ENCODE peak calls at places on chromosomes 5 and 9, in four cellular contexts. G, X, P and J are unnamed samples.
A peak's percentile ranks its signal among the peaks of the same experiment; 100 is the strongest.

GRCh38 chr5:122259995-122260394 is 52.0 kb upstream of the SNCAIP start:
- DNase-seq in G (peak; percentile 95), X (no peak), P (no peak), J (peak; percentile 9)

GRCh38 chr9:97874617-97875016 is 21.6 kb downstream of the FOXE1 start:
- DNase-seq in G (no peak), X (no peak), P (no peak), J (no peak)

GRCh38 chr9:36092509-36093215 is 43.9 kb upstream of the GLIPR2 start:
- DNase-seq in G (no peak), X (no peak), P (no peak), J (peak; percentile 36)

GRCh38 chr9:125238915-125239446 is 2.2 kb downstream of the HSPA5 start:
- DNase-seq in G (no peak), X (no peak), P (no peak), J (no peak)

GRCh38 chr5:136195971-136196577 is 3.1 kb upstream of the SMIM32 start:
- DNase-seq in G (no peak), X (no peak), P (no peak), J (no peak)

GRCh38 chr5:76601470-76601869 is 21.7 kb downstream of the F2RL2 start:
- DNase-seq in G (peak; percentile 80), X (peak; percentile 31), P (no peak), J (peak; percentile 74)

GRCh38 chr5:146633273-146633672 is 117.3 kb upstream of the GPR151 start:
- DNase-seq in G (no peak), X (no peak), P (no peak), J (no peak)

GRCh38 chr5:72572236-72572765 is 65.1 kb upstream of the ZNF366 start:
- DNase-seq in G (no peak), X (no peak), P (no peak), J (no peak)

GRCh38 chr5:76717222-76718083 is 1.5 kb downstream of the F2R start:
- DNase-seq in G (no peak), X (no peak), P (no peak), J (no peak)

GRCh38 chr5:150208187-150209015 is 18.5 kb downstream of the SLC6A7 start:
- DNase-seq in G (peak; percentile 79), X (no peak), P (no peak), J (peak; percentile 19)

GRCh38 chr5:6780802-6781391 is 67.7 kb downstream of the TENT4A start:
- DNase-seq in G (no peak), X (no peak), P (no peak), J (peak; percentile 51)

GRCh38 chr5:150624334-150625163 is 15.9 kb upstream of the SYNPO start:
- DNase-seq in G (no peak), X (peak; percentile 56), P (no peak), J (no peak)

GRCh38 chr5:150645070-150645700 is 4.7 kb downstream of the SYNPO start:
- DNase-seq in G (peak; percentile 71), X (no peak), P (no peak), J (peak; percentile 82)

GRCh38 chr5:172801184-172801671 is 30.2 kb upstream of the DUSP1 start:
- DNase-seq in G (peak; percentile 98), X (no peak), P (no peak), J (peak; percentile 48)

GRCh38 chr5:172800088-172800551 is 29.1 kb upstream of the DUSP1 start:
- DNase-seq in G (peak; percentile 98), X (no peak), P (no peak), J (no peak)

GRCh38 chr5:172797800-172798199 is 26.8 kb upstream of the DUSP1 start:
- DNase-seq in G (no peak), X (no peak), P (no peak), J (no peak)

GRCh38 chr5:172798422-172799215 is 27.6 kb upstream of the DUSP1 start:
- DNase-seq in G (peak; percentile 94), X (no peak), P (no peak), J (no peak)

DNA sequence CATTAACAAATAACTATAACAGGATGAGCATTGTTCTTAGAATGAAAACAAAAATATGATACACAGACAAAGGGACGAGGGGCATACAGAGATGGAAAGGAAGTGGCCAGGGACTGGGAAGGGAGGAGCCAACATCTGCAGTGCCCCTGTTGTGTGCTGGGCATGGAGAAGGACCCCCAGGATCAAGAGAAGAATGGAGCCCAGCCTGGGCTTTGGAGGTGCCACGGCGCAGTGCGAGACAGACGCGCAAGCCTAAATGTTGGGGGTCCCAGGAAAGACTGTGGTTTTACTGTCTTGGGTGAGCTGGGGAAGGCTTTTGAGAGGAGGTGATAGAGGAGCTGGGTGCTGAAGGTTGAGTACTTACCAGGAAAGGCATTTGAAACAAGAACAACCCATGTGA is 28.4 kb upstream of the DUSP1 start:
- DNase-seq in G (no peak), X (no peak), P (no peak), J (no peak)
- H3K4me1 ChIP-seq in G (peaks cover 46% of the 10 kb centered on the region), X (peaks cover 7% of the 10 kb centered on the region), P (no peaks in the 10 kb centered on the region), J (no peaks in the 10 kb centered on the region)

DNA sequence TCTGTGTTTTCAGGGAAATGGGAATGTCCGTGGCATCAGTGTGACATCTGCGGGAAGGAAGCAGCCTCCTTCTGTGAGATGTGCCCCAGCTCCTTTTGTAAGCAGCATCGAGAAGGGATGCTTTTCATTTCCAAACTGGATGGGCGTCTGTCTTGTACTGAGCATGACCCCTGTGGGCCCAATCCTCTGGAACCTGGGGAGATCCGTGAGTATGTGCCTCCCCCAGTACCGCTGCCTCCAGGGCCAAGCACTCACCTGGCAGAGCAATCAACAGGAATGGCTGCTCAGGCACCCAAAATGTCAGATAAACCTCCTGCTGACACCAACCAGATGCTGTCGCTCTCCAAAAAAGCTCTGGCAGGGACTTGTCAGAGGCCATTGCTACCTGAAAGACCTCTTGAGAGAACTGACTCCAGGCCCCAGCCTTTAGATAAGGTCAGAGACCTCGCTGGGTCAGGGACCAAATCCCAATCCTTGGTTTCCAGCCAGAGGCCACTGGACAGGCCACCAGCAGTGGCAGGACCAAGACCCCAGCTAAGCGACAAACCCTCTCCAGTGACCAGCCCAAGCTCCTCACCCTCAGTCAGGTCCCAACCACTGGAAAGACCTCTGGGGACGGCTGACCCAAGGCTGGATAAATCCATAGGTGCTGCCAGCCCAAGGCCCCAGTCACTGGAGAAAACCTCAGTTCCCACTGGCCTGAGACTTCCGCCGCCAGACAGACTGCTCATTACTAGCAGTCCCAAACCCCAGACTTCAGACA is 9.5 kb downstream of the RAB24 start:
- DNase-seq in G (no peak), X (no peak), P (no peak), J (no peak)
- H4K5ac ChIP-seq in G (no peak overlapping the region), X (no peak overlapping the region), P (no peak overlapping the region), J (no peak overlapping the region)

DNA sequence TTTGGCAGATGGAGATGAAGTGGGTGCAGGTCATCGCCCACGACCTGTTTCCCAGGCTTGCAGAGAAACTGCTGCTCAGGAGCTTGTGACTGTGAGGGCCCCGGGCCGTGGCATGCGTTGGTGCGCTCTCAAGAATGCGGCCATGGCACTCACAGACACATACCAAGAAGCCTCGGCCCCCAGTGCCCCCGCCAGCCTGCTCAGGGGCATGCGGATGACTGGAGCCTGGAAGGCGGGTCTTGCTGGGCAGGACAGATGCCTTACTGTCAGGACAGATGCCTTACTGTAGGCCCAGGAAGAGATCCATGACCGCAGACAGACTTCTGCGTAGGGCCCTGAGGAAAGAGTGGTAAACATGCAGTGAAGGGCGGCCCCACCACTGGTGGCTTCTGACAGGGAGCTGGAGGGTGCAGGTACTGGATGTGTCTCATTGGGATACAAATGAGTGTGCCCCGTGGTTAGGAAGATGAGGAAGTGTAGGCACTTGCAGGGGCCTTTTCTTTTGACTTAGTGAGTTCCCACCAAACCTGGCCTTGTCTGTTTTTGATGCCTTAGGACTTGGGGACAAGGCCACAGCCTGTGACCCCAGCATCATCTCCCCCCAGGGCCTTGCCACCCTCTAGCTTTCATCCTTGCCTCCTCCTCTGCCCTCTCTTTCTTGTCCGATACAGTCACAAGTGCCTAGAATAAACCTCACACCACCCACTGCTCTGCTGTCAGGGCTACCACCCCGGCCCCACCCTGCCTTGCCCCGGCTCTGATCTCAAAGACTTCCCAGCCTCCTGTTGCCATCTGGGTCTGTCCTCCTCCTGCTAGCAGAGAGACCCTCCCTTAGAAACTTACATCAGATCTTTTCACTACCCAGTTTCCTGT is 68.8 kb upstream of the ABL1 start:
- DNase-seq in G (no peak), X (no peak), P (no peak), J (peak; percentile 31)
- H3K18ac ChIP-seq in G (no peak overlapping the region), X (no peak overlapping the region), P (no peak overlapping the region), J (no peak overlapping the region)

DNA sequence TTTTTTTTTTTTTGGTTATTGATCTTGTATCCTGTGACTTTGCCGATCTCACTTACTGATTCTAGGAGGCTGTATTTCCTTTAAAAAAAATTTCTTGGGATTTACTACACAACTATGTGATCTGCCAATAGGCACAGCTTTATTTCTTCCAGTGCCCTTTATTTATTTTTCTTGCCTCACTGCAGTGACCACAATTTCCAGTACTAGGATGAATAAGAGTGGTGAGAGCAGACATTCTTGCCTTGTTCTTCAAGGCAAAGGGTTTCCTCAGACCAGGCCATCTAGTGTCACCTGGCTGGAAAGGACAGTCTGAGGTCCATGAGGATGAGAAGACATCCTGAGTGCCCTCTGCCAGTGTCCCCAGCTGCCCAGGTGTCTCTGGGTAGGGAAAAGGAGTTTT is 265.4 kb downstream of the SPOCK1 start:
- DNase-seq in G (peak; percentile 4), X (no peak), P (no peak), J (no peak)
- H3K4me1 ChIP-seq in G (no peaks in the 10 kb centered on the region), X (no peaks in the 10 kb centered on the region), P (no peaks in the 10 kb centered on the region), J (no peaks in the 10 kb centered on the region)

GRCh38 chr9:99486684-99487083 is 264.6 kb downstream of the SEC61B start:
- DNase-seq in G (no peak), X (no peak), P (no peak), J (no peak)

GRCh38 chr9:99488109-99489042 is 266.3 kb downstream of the SEC61B start:
- DNase-seq in G (no peak), X (peak; percentile 43), P (no peak), J (peak; percentile 32)

GRCh38 chr9:99490736-99491135 is 268.7 kb downstream of the SEC61B start:
- DNase-seq in G (peak; percentile 58), X (no peak), P (no peak), J (no peak)

GRCh38 chr9:99489043-99489378 is 266.9 kb downstream of the SEC61B start:
- DNase-seq in G (peak; percentile 83), X (no peak), P (no peak), J (no peak)

GRCh38 chr9:99491408-99492259 is 269.6 kb downstream of the SEC61B start:
- DNase-seq in G (peak; percentile 70), X (no peak), P (no peak), J (no peak)
- H4K5ac ChIP-seq in G (no peak overlapping the region), X (no peak overlapping the region), P (no peak overlapping the region), J (no peak overlapping the region)